ENCODE peak calls at places on chromosome X, in seven cellular contexts. D is stimulated activated CD4-positive, alpha-beta T cell treated with anti-CD3 and anti-CD28 coated beads, TNF-alpha, amount 100 ng/mL, for 1 hour; Z is MCF 10A; R is A172; W is NCI-H1105; F is left cardiac atrium; S is H54. V is an unnamed sample.

GRCh38 chrX:97401586-97402101 is 517.9 kb downstream of the RPA4 start:
- DNase-seq in R (no peak), W (no peak), F (no peak), S (no peak), Z (peak; percentile 33), D (no peak), V (peak; percentile 48)

GRCh38 chrX:1500701-1501624 is 36.0 kb downstream of the P2RY8 start:
- DNase-seq in Z (no peak), W (no peak), S (no peak), F (no peak), D (no peak), R (no peak), V (no peak)

GRCh38 chrX:68867458-68868166 is 38.8 kb downstream of the EFNB1 start:
- DNase-seq in F (no peak), R (no peak), Z (no peak), S (no peak), W (no peak), D (no peak), V (no peak)

GRCh38 chrX:39896951-39897740 is 200.6 kb downstream of the BCOR start:
- DNase-seq in F (peak; percentile 36), S (no peak), Z (no peak), D (no peak), R (peak; percentile 59), W (no peak), V (peak; percentile 74)

GRCh38 chrX:44400588-44400987 is 57.1 kb upstream of the EFHC2 start:
- DNase-seq in W (no peak), R (peak; percentile 62), Z (peak; percentile 90), S (peak; percentile 6), D (no peak), F (no peak), V (peak; percentile 96)

GRCh38 chrX:153580700-153581386 is 18.1 kb downstream of the CCNQ start:
- DNase-seq in F (no peak), R (no peak), D (no peak), S (no peak), Z (peak; percentile 20), W (no peak), V (no peak)

GRCh38 chrX:1027133-1027532 is 185.3 kb downstream of the CRLF2 start:
- DNase-seq in W (no peak), F (no peak), D (no peak), R (no peak), S (no peak), Z (no peak), V (no peak)

GRCh38 chrX:153516055-153516454 is 1.4 kb upstream of the ATP2B3 start:
- DNase-seq in W (no peak), Z (no peak), S (no peak), F (no peak), R (no peak), D (no peak), V (no peak)

GRCh38 chrX:9122504-9123245 is 88.7 kb upstream of the FAM9B start:
- DNase-seq in R (no peak), Z (no peak), F (no peak), D (no peak), S (no peak), W (no peak), V (peak; percentile 41)

GRCh38 chrX:104913348-104913747 is 307.1 kb downstream of the TEX13A start:
- DNase-seq in R (no peak), Z (peak; percentile 33), F (no peak), S (no peak), D (no peak), W (peak; percentile 3), V (peak; percentile 21)

GRCh38 chrX:9195199-9195880 is 161.4 kb upstream of the FAM9B start:
- DNase-seq in D (no peak), F (no peak), R (no peak), S (no peak), W (no peak), Z (no peak), V (no peak)

GRCh38 chrX:39855748-39856129 is 242.0 kb downstream of the BCOR start:
- DNase-seq in S (no peak), Z (peak; percentile 55), W (peak; percentile 35), F (no peak), R (peak; percentile 73), D (peak; percentile 55), V (peak; percentile 8)

GRCh38 chrX:13088155-13088485 is 43.7 kb upstream of the FAM9C start:
- DNase-seq in S (no peak), F (no peak), R (no peak), W (no peak), Z (no peak), D (no peak), V (no peak)

GRCh38 chrX:130826249-130826648 is 76.8 kb downstream of the ENOX2 start:
- DNase-seq in W (peak; percentile 63), Z (no peak), F (no peak), R (no peak), S (no peak), D (no peak), V (no peak)

GRCh38 chrX:20060961-20061868 is 55.5 kb downstream of the MAP7D2 start:
- DNase-seq in S (no peak), Z (no peak), D (no peak), F (no peak), W (peak; percentile 11), R (no peak), V (no peak)

GRCh38 chrX:65932173-65933084 is 107.5 kb downstream of the VSIG4 start:
- DNase-seq in S (no peak), D (no peak), W (no peak), Z (peak; percentile 89), F (no peak), R (peak; percentile 14), V (peak; percentile 80)

GRCh38 chrX:76220856-76221255 is 48.0 kb downstream of the PBDC1 start:
- DNase-seq in R (no peak), W (no peak), Z (no peak), D (no peak), S (no peak), F (no peak), V (no peak)

GRCh38 chrX:9897761-9898161 is 69.4 kb upstream of the CLDN34 start:
- DNase-seq in F (no peak), R (peak; percentile 69), W (no peak), S (no peak), D (no peak), Z (peak; percentile 34), V (peak; percentile 18)

GRCh38 chrX:55342533-55343501 is 78.1 kb upstream of the PAGE3 start:
- DNase-seq in S (peak; percentile 4), W (peak; percentile 34), Z (peak; percentile 38), R (peak; percentile 1), F (no peak), D (no peak), V (peak; percentile 4)